ENCODE peak calls at places on chromosome X, in five cellular contexts. U is suprapubic skin, N is cardiac muscle cell, H is tibial artery, D is colonic mucosa. T is an unnamed sample.

GRCh38 chrX:57900961-57901360 is 9.3 kb downstream of the ZXDA start:
- DNase-seq in H (no peak), D (no peak), U (no peak), N (no peak), T (no peak)

GRCh38 chrX:39206746-39207145 is 405.5 kb downstream of the MID1IP1 start:
- DNase-seq in N (no peak), H (no peak), D (no peak), U (no peak), T (no peak)

GRCh38 chrX:65677954-65678469 is 10.6 kb downstream of the MSN start:
- DNase-seq in D (no peak), N (no peak), H (peak), U (no peak), T (no peak)

GRCh38 chrX:40008841-40009461 is 88.8 kb downstream of the BCOR start:
- DNase-seq in D (no peak), N (peak), H (no peak), U (peak), T (peak)

GRCh38 chrX:127207326-127207725 is 387.8 kb downstream of the PRR32 start:
- DNase-seq in N (no peak), D (no peak), H (no peak), U (no peak), T (no peak)

GRCh38 chrX:2449135-2449886 is 51.5 kb downstream of the DHRSX start:
- DNase-seq in N (no peak), D (no peak), U (no peak), H (no peak), T (no peak)

GRCh38 chrX:104112326-104112951 is at the start of gene ZCCHC18:
- DNase-seq in D (peak), H (peak), N (peak), U (peak), T (peak)

GRCh38 chrX:3250946-3251345 is 95.5 kb downstream of the MXRA5 start:
- DNase-seq in U (no peak), H (no peak), N (no peak), D (no peak), T (no peak)

GRCh38 chrX:73577368-73577767 is 14.4 kb downstream of the CHIC1 start:
- DNase-seq in N (no peak), H (no peak), U (no peak), D (no peak), T (no peak)

GRCh38 chrX:115268421-115268820 is 21.1 kb upstream of the LUZP4 start:
- DNase-seq in N (peak), U (no peak), D (no peak), H (no peak), T (no peak)

GRCh38 chrX:46354481-46354880 is 190.7 kb downstream of the ZNF674 start:
- DNase-seq in N (no peak), U (no peak), D (no peak), H (no peak), T (no peak)

GRCh38 chrX:110557864-110558263 is 199.2 kb downstream of the RTL9 start:
- DNase-seq in N (no peak), U (no peak), H (no peak), D (no peak), T (no peak)
- H3K4me3 ChIP-seq in N (no peak), U (no peak), H (no peak), D (no peak), T (no peak)

GRCh38 chrX:42951747-42952146 is 173.8 kb upstream of the PPP1R2C start:
- DNase-seq in U (no peak), D (no peak), H (no peak), N (no peak), T (no peak)
- H3K4me3 ChIP-seq in U (no peak), D (no peak), H (no peak), N (no peak), T (no peak)

DNA sequence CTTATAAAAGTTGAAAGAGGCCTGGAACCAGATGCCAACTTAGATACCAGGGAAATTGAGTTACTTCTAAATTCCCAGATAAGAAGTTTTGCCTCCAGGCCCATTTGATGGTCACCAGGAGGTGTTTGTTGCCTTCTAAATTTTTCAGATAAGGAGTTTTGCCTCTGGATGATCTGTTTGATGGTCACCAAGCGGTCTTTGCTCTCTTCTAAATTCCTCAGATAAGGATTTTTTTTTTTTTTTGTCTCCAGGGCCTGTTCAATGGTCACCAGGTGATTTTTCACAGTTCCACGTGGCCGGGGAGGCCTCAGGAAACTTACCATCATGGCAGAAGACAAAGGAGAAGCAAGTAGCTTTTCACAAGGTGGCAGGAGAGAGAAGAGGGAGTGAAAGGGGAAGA is 66.5 kb downstream of the FAM9B start:
- DNase-seq in H (no peak), U (no peak), D (no peak), N (no peak), T (no peak)
- H3K4me3 ChIP-seq in H (no peak), U (no peak), D (no peak), N (no peak), T (no peak)

DNA sequence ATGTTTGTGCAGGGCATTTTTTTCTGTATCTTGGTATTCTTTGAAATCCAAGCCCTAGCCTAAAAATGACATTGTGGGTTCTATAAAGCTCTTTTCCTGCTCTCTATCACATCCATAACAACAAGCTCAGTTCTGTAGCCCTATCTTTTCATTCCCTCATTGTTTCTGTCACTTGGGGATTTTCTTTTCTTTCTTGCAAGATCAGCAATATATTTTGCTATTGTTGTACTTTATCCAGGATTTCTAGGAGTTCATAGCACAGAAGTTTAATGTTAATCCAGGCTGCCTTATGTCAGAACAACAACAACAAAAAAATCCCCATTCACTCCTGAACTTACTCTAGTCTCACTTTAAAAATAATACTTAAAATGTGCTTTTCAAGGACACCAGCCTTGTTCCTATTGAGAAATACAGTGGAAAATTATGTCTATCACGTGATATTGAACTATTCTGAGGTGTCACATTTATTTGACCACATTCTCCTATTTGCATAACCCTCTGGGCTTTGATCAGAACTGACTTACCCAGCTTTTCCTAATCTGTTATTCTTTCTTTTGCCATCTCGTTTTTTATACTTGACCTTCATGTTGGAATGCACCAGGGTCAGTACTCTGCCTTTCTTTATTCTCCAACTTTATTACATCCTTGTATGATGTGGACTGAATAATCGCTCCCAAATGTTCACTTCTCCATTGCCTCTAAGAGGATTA is 112.8 kb downstream of the MAGEB5 start:
- DNase-seq in D (no peak), U (no peak), H (no peak), N (no peak), T (no peak)
- H3K4me3 ChIP-seq in D (no peak), U (no peak), H (no peak), N (no peak), T (no peak)

T was measured in psoas muscle.